ENCODE peak calls at places on chromosomes 11 and 22, in seven cellular contexts. M is IMR-90, R is A549, B is SK-N-SH, L is K562, N is GM12878, E is HepG2. Z is an unnamed sample.

GRCh38 chr11:19800162-19800561 is 87.5 kb downstream of the NAV2 start:
- DNase-seq in R (no peak), B (no peak), L (no peak), M (no peak), E (no peak), N (no peak), Z (no peak)

GRCh38 chr22:29152381-29153138 is 53.1 kb upstream of the EMID1 start:
- DNase-seq in N (no peak), B (no peak), E (no peak), M (no peak), R (no peak), L (peak), Z (no peak)

GRCh38 chr22:43173566-43173965 is 13.4 kb downstream of the TTLL12 start:
- DNase-seq in E (no peak), N (no peak), M (no peak), L (no peak), B (no peak), R (no peak), Z (no peak)

GRCh38 chr11:1435820-1436467 is 46.2 kb downstream of the BRSK2 start:
- DNase-seq in M (no peak), R (peak), N (no peak), L (peak), E (no peak), B (peak), Z (no peak)

GRCh38 chr11:129075757-129076156 is 116.4 kb downstream of the ARHGAP32 start:
- DNase-seq in L (no peak), R (no peak), M (no peak), B (no peak), E (no peak), N (no peak), Z (no peak)

GRCh38 chr11:89136606-89137005 is 41.1 kb upstream of the TYR start:
- DNase-seq in R (no peak), L (no peak), N (no peak), B (no peak), M (no peak), E (no peak), Z (no peak)

GRCh38 chr11:38547464-38547863 is 1949.4 kb upstream of the RAG2 start:
- DNase-seq in N (no peak), L (no peak), R (no peak), M (no peak), B (no peak), E (no peak), Z (no peak)

GRCh38 chr11:9313648-9314290 is 624 bp downstream of the TMEM41B start:
- DNase-seq in B (no peak), N (no peak), R (no peak), M (peak), E (no peak), L (no peak), Z (no peak)

GRCh38 chr22:34068011-34068410 is 147.7 kb upstream of the LARGE1 start:
- DNase-seq in N (no peak), E (no peak), R (no peak), M (no peak), L (no peak), B (no peak), Z (no peak)

GRCh38 chr11:107836811-107837210 is 21.8 kb downstream of the SLC35F2 start:
- DNase-seq in R (no peak), B (no peak), L (no peak), E (no peak), N (no peak), M (no peak), Z (no peak)

GRCh38 chr11:103031834-103032233 is 60.1 kb downstream of the DCUN1D5 start:
- DNase-seq in B (no peak), E (no peak), M (peak), L (no peak), N (no peak), R (no peak), Z (no peak)

GRCh38 chr11:62280452-62280851 is 10.5 kb downstream of the SCGB2A2 start:
- DNase-seq in M (no peak), L (no peak), N (no peak), B (no peak), R (no peak), E (no peak), Z (no peak)

DNA sequence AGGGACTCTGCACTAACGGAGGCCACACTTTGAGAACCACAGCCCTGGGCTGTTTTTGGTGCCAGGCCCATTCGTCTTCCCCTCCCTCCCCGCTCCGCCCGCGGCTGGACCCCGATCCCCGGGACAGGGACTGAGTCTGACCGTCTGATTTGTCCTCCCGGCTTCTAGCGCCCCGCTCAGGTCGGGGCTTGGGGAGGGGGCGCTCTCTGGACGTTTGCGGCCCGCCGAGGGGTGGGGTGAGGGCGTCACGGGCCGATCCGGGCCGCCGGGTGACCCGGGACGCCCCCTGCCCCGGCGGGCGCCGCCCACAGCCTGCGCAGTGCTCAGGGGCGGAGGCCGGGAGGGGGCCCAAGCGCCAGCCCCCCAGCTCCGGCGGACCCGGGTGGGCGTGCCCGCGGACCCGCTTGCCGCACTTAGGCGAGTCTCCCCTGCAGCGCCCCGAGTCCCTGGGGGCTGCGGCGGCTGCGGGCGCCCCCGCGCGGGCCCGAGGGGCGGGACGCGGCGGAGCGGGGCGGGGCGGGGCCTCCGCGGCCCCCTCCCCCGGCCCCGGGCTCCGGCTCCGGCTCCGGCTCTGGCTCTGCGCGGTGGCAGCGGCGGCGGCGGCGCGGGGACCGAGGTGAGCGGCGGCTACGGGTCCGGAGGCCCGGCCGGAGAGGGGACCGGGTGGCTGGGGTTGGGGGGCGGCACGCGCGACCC is 33.7 kb upstream of the PRR5 start:
- DNase-seq in R (no peak), M (no peak), L (peak), B (peak), E (no peak), N (no peak), Z (no peak)
- TF ChIP-seq USF2 in R (no peak), M (no peak), L (no peak), B (no peak), E (no peak), N (no peak), Z (no peak)

DNA sequence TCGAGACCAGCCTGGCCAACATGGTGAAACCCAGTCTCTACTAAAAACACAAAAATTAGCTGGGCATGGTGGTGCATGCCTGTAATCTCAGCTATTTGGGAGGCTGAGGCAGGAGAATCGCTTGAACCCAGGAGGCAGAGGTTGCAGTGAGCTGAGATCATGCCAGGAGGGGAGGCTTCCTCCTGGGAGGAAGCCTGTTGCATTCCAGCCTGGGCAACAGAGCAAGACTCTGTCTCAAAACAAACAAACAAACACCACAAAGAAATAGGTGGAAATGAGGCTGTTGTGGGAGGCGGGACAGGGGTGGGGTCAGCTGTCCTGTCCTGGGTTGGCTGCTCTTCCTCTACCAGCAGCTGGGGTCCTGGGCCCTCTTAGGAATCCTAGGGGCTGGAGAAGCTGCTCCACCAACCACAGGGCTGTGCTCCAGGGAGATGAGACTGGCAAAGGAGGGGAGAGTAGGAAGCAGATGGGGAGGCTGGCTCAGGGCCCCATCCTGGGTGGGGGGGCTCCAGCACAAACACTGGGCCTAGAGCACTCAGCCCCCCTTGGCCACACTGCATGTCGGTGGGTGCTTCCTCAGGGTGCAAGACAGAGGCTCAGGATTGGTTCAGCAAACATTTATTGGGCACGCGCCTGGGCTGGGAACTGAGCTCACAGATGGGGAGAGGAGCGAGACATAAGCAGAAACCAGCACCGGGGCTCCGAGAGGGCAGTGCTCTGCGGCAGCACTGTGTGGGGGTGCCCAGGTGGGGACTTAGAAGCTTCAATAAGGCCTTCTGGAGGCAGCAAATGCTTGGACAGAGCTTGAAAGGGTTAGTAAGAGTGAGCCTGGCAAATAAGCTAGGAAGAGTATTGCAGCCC is 11.9 kb upstream of the EHD1 start:
- DNase-seq in E (no peak), L (no peak), B (no peak), M (no peak), N (no peak), R (no peak), Z (no peak)
- H3K27ac ChIP-seq in E (peak), L (no peak), B (no peak), M (no peak), N (no peak), R (peak), Z (no peak)

DNA sequence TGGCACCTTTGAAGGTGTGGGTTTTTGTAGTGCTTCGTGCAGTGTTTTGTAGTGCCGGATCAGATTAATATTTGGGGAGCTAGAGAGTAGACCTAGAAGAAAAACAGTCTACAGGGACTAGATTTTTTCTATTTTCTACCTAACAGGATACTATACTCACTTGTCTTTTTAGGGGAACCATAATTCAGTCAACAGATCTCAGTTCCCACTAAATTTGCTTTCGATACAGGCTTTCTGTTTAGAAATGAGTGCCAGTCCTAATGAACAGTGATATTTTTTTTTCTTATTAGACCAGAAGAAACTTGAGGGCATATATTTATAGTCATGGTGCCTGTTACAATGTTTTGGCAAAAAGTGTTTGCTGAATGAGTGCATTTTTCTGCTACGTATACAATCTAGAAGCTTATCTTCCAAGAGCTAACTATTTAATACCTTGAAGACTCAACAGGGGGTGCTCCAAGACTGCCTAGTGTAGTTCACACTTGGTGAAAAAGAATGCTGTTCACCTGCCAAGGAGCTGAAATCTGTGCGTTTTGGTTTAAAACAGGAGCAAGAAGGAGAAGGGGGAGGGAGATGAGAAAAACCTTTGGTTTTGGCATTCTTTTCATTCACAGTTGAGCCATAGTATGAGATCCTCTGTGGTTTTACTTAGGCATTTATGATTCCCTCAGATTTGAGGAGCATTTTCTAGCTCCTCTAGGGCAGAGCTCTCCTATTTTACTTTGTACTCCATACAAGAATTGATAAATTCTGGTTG is 44.9 kb upstream of the VSTM5 start:
- DNase-seq in E (peak), N (no peak), R (peak), B (peak), M (peak), L (peak), Z (no peak)
- TF ChIP-seq USF2 in E (no peak), N (no peak), R (no peak), B (no peak), M (no peak), L (no peak), Z (no peak)

GRCh38 chr11:104783241-104783640 is 115.0 kb downstream of the CASP12 start:
- DNase-seq in R (no peak), N (no peak), M (no peak), E (no peak), L (no peak), B (no peak), Z (no peak)
- H3K27ac ChIP-seq in R (no peak), N (no peak), M (no peak), E (no peak), L (no peak), B (no peak), Z (no peak)

GRCh38 chr11:43397251-43397650 is 38.5 kb downstream of the TTC17 start:
- DNase-seq in M (peak), N (no peak), L (no peak), R (no peak), B (no peak), E (no peak), Z (no peak)

GRCh38 chr11:43396617-43397016 is 37.9 kb downstream of the TTC17 start:
- DNase-seq in E (no peak), L (no peak), M (no peak), R (no peak), N (no peak), B (no peak), Z (no peak)

GRCh38 chr11:43393765-43394355 is 35.1 kb downstream of the TTC17 start:
- DNase-seq in N (no peak), M (peak), B (no peak), R (no peak), L (no peak), E (no peak), Z (no peak)

DNA sequence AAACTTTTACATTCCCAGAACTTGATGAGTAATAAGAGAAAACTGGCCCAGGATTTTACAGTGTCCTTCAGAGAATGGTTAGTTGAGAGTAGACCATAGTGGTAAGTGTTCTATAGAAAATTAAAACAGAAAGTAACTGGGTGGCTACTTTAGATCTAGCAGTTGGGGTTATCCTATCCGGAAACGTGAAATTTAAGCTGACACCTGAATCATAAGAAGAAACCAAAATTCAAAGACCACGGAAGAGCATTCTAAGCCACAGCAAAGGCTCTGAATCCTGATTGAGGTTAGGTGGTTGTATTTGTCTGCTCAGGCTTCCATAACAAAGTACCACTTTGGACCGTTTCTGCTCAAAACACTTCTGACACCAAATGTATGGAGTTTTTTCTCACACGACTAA is 34.0 kb downstream of the TTC17 start:
- DNase-seq in E (no peak), L (no peak), M (no peak), N (no peak), B (no peak), R (no peak), Z (no peak)
- TF ChIP-seq USF2 in E (no peak), L (no peak), M (no peak), N (no peak), B (no peak), R (no peak), Z (no peak)

GRCh38 chr11:92707665-92708064 is 261.8 kb upstream of the MTNR1B start:
- DNase-seq in L (no peak), B (no peak), E (no peak), N (no peak), M (no peak), R (no peak), Z (no peak)

GRCh38 chr11:92702771-92703170 is 266.7 kb upstream of the MTNR1B start:
- DNase-seq in N (no peak), L (no peak), E (no peak), M (peak), B (no peak), R (no peak), Z (no peak)

GRCh38 chr11:92709329-92709728 is 260.1 kb upstream of the MTNR1B start:
- DNase-seq in B (no peak), E (no peak), R (no peak), L (no peak), M (no peak), N (no peak), Z (no peak)

GRCh38 chr11:92703431-92703830 is 266.0 kb upstream of the MTNR1B start:
- DNase-seq in M (peak), E (no peak), B (no peak), R (no peak), N (no peak), L (no peak), Z (no peak)

DNA sequence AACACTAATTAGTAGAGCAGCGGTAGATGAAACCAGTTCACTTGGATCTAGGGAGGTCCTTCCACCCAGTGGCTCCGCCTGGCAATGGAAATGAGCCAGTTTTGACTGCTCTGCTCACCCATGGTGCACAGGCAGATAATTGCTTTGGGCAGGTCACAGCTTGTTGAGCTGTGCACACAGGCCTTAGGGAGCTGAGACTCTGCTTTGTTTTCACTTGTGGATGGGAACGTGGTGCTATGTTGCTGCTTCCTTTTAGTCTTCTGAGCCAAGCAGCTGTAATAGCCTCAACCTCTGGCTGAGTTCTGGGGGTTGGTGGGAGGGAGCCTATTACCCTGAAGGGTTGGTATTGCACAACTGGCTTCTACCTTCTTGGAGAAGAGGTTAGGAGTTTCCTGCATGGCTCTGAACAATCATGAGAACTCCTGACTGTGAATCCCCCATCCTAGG is 262.3 kb upstream of the MTNR1B start:
- DNase-seq in R (no peak), E (no peak), N (no peak), L (no peak), M (no peak), B (no peak), Z (no peak)
- H3K27ac ChIP-seq in R (no peak), E (no peak), N (no peak), L (no peak), M (no peak), B (peak), Z (no peak)

Z was measured in H1.